ENCODE peak calls at places on chromosomes 3 and 15, in four cellular contexts. C is heart right ventricle, L is right atrium auricular region, R is endothelial cell of umbilical vein. F is an unnamed sample. For H3K4me1, the result is how much of the 10 kb centered on the place peaks cover.

GRCh38 chr15:72110355-72110754 is 7.6 kb downstream of the MYO9A start:
- DNase-seq in C (no peak), L (no peak), R (no peak), F (no peak)

GRCh38 chr3:39808467-39809180 is 785 bp upstream of the MYRIP start:
- DNase-seq in C (peak), L (no peak), R (peak), F (no peak)

GRCh38 chr3:8713901-8714759 is 19.5 kb upstream of the CAV3 start:
- DNase-seq in C (no peak), L (no peak), R (no peak), F (no peak)

GRCh38 chr15:68783226-68784054 is 37.3 kb downstream of the ANP32A start:
- DNase-seq in C (peak), L (no peak), R (peak), F (no peak)

GRCh38 chr3:75136100-75136897 is 521.8 kb upstream of the CNTN3 start:
- DNase-seq in C (no peak), L (no peak), R (no peak), F (no peak)

GRCh38 chr15:90067181-90067952 is 34.9 kb downstream of the IDH2 start:
- DNase-seq in C (no peak), L (no peak), R (no peak), F (no peak)

GRCh38 chr3:130250982-130251381 is 94.5 kb upstream of the COL6A5 start:
- DNase-seq in C (no peak), L (no peak), R (no peak), F (no peak)

GRCh38 chr3:39990532-39990931 is 181.1 kb downstream of the MYRIP start:
- DNase-seq in C (no peak), L (no peak), R (peak), F (no peak)

GRCh38 chr3:143070977-143071551 is 48.5 kb upstream of the CHST2 start:
- DNase-seq in C (no peak), L (no peak), R (no peak), F (no peak)

GRCh38 chr15:70701891-70702568 is 61.3 kb downstream of the UACA start:
- DNase-seq in C (no peak), L (no peak), R (peak), F (no peak)

GRCh38 chr15:37204698-37205097 is 104.3 kb upstream of the MEIS2 start:
- DNase-seq in C (no peak), L (no peak), R (no peak), F (no peak)

GRCh38 chr3:122258757-122259371 is 66.2 kb upstream of the CSTA start:
- DNase-seq in C (peak), L (peak), R (peak), F (peak)

GRCh38 chr3:154244644-154245043 is 79.6 kb downstream of the DHX36 start:
- DNase-seq in C (no peak), L (no peak), R (peak), F (no peak)

GRCh38 chr3:139574026-139574947 is 34.7 kb upstream of the RBP1 start:
- DNase-seq in C (peak), L (no peak), R (no peak), F (peak)

GRCh38 chr3:4994823-4995499 is 15.7 kb downstream of the BHLHE40 start:
- DNase-seq in C (peak), L (peak), R (peak), F (no peak)

GRCh38 chr3:63724987-63725386 is 72.5 kb downstream of the SNTN start:
- DNase-seq in C (no peak), L (no peak), R (no peak), F (peak)

GRCh38 chr15:87401986-87402385 is 854.6 kb downstream of the NTRK3 start:
- DNase-seq in C (no peak), L (no peak), R (no peak), F (no peak)

GRCh38 chr15:68407886-68408500 is 24.0 kb downstream of the ITGA11 start:
- DNase-seq in C (no peak), L (peak), R (no peak), F (no peak)

GRCh38 chr3:57797701-57798487 is 41.8 kb downstream of the SLMAP start:
- DNase-seq in C (no peak), L (no peak), R (no peak), F (no peak)

GRCh38 chr15:78979456-78980320 is 34.8 kb upstream of the CTSH start:
- DNase-seq in C (no peak), L (no peak), R (peak), F (peak)

GRCh38 chr3:63979093-63979492 is 44.2 kb downstream of the PSMD6 start:
- DNase-seq in C (no peak), L (no peak), R (no peak), F (no peak)

GRCh38 chr3:45617430-45618080 is 23.0 kb downstream of the LIMD1 start:
- DNase-seq in C (no peak), L (no peak), R (no peak), F (no peak)
- H3K4me1 ChIP-seq in C (under half), L (under half), R (under half), F (under half)

GRCh38 chr3:150371741-150372254 is 36.3 kb upstream of the TSC22D2 start:
- DNase-seq in C (no peak), L (peak), R (peak), F (peak)
- H3K4me3 ChIP-seq in C (peak), L (peak), R (peak), F (no peak)

GRCh38 chr15:59301527-59301926 is 71.1 kb downstream of the MYO1E start:
- DNase-seq in C (no peak), L (no peak), R (no peak), F (no peak)

GRCh38 chr15:59298876-59299275 is 73.8 kb downstream of the MYO1E start:
- DNase-seq in C (no peak), L (no peak), R (no peak), F (no peak)

GRCh38 chr15:59298255-59298856 is 74.3 kb downstream of the MYO1E start:
- DNase-seq in C (no peak), L (no peak), R (no peak), F (no peak)

GRCh38 chr15:59299919-59300617 is 72.6 kb downstream of the MYO1E start:
- DNase-seq in C (peak), L (peak), R (peak), F (peak)

DNA sequence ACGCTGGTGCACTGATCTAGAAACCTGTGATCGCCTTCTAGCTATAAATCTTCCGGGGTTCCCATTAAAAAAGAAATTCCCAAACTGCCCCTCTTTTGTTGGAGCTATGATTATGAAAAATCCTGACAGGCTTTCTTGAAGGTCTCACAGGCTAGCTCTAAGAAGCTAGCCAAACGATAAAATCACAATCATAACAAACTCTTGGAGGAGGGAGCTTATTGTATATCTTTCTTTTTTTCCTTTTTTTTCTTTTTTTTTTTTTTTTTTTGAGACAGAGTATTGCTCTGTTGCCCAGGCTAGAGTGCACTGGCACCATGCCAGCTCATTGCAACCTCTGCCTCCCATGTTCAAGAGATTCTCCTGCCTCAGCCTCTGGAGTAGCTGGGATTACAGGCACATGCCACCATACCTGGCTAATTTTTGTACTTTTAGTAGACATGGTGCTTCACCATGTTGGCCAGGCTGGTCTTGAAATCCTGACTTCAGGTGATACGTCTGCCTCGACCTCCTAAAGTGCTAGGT is 72.0 kb downstream of the MYO1E start:
- DNase-seq in C (peak), L (no peak), R (no peak), F (no peak)
- H3K4me1 ChIP-seq in C (under half), L (under half), R (half or more), F (under half)

DNA sequence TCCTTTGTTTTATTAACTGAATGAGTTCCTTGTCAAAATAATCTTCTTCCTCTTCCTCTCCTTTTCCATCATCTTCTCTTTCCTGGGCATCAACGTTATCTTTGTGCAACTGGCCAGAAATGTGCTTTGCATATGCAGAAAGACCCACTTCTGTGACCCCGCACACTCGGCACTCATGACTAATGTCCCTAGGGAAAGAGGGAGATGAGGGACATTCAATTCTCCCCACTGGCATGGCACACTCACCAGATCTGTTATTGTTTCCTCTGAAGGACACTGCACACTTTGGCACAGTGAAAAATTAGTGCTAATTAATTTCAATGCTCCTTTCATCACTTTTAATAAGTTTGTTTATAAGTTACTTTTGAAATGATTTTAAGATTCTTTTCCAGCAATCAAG is 34.0 kb downstream of the ZNF106 start:
- DNase-seq in C (no peak), L (no peak), R (no peak), F (no peak)
- H3K4me3 ChIP-seq in C (peak), L (peak), R (no peak), F (no peak)

GRCh38 chr3:117696871-117697270 is 987.3 kb downstream of the TUSC7 start:
- DNase-seq in C (no peak), L (no peak), R (no peak), F (no peak)

GRCh38 chr3:117695871-117696270 is 986.3 kb downstream of the TUSC7 start:
- DNase-seq in C (no peak), L (no peak), R (no peak), F (no peak)

GRCh38 chr3:117699058-117699457 is 989.5 kb downstream of the TUSC7 start:
- DNase-seq in C (no peak), L (no peak), R (no peak), F (no peak)

GRCh38 chr3:117706037-117706436 is 996.5 kb downstream of the TUSC7 start:
- DNase-seq in C (no peak), L (no peak), R (no peak), F (no peak)

DNA sequence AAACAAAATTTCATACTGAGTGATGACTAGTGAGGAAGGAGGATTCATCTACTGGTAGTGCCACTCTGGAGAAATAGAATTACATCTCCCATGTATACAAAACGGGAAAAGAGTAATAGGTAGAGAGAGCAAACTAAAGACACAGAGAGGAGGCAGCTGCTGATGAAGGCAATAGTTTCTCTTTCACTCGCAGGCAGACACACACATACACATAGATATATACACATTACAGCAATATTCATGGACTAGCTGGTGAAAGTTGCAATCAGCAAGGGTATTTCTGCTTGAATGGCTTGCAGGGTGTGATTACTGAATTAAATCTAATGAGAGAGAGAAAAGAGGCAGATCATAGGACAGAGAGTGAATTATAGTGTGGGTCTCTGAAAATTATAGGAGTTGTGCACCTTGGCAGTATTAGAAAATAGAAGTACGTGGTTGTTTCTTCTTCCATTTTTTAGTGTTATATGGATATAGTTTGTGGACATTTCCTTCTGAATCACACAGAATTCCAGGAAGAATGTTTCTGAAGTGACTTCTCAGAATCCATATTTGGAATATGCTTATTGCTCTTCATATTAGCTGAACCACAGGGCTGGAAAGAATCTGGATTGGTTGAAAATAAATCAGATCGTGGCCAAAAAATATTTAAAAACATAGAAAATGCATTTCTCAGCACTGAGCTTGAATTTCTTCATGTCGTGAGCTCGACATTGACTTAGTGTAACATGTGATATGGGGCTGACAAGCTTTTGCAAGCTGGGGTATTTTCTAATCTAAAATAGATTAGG is 991.2 kb downstream of the TUSC7 start:
- DNase-seq in C (no peak), L (no peak), R (no peak), F (no peak)
- H3K4me1 ChIP-seq in C (under half), L (under half), R (under half), F (under half)

DNA sequence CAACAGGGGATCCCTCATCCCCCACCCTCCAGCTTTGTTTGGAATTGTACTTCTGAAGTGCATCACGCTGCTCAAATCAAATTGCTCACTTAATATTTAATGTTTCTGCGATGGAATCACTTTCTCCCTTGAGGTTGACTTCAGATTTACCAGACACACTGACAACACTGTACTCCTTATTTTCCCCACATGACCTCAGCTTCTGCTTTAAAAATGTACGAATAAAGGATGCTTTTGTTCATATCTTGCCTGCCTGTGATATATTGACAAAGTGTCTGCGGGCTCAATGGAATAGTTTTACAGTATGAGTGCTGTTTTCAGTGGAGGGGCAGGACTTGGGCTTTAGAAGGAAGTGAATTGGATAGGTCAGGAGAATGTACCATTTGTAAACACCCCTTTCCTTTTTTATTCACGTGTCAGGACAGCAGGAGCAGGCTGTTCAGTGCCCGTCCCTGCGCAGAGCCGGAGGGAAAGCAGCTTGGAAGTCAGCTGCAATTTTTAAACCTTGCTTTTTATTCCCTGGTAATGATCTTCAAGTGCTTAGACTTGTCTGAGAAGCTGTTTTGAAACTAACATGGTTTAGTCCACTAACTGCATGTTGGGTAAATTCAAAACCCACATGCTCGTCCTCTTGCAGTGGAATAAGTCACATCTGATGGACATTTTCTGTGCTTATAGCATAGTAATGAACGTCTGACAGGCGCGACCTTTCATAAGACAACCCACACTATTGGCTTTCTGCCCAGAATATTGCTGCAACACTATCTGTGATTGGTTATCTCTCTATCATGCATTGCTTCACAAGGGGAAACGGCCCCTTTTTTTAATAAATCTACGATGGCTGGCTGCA is 29.9 kb downstream of the MBNL1 start:
- DNase-seq in C (peak), L (no peak), R (peak), F (peak)
- H3K4me3 ChIP-seq in C (peak), L (peak), R (no peak), F (no peak)

GRCh38 chr3:141426404-141427034 is 58.2 kb downstream of the ZBTB38 start:
- DNase-seq in C (peak), L (peak), R (peak), F (peak)
- H3K4me1 ChIP-seq in C (under half), L (half or more), R (under half), F (under half)